ENCODE peak calls at places on chromosomes 2 and 18, in six cellular contexts. One of them, this sample, is unnamed.

GRCh38 chr18:24630346-24630880 is 170.0 kb downstream of the HRH4 start:
- DNase-seq in body of pancreas: no peak
- DNase-seq in K562: no peak
- DNase-seq in psoas muscle: no peak
- DNase-seq in breast epithelium: no peak
- DNase-seq in neural crest cell: no peak
- DNase-seq in this sample: no peak

GRCh38 chr2:23593396-23594078 is 208.6 kb downstream of the KLHL29 start:
- DNase-seq in body of pancreas: no peak
- DNase-seq in K562: no peak
- DNase-seq in psoas muscle: no peak
- DNase-seq in breast epithelium: peak
- DNase-seq in neural crest cell: no peak
- DNase-seq in this sample: no peak

GRCh38 chr2:96259497-96259921 is 6.3 kb downstream of the TMEM127 start:
- DNase-seq in body of pancreas: peak
- DNase-seq in K562: no peak
- DNase-seq in psoas muscle: peak
- DNase-seq in breast epithelium: no peak
- DNase-seq in neural crest cell: no peak
- DNase-seq in this sample: no peak

GRCh38 chr2:145344076-145344724 is 824.3 kb upstream of the ZEB2 start:
- DNase-seq in body of pancreas: no peak
- DNase-seq in K562: no peak
- DNase-seq in psoas muscle: no peak
- DNase-seq in breast epithelium: no peak
- DNase-seq in neural crest cell: no peak
- DNase-seq in this sample: no peak

GRCh38 chr18:58140366-58141325 is 96.6 kb downstream of the NEDD4L start:
- DNase-seq in body of pancreas: peak
- DNase-seq in K562: no peak
- DNase-seq in psoas muscle: no peak
- DNase-seq in breast epithelium: no peak
- DNase-seq in neural crest cell: no peak
- DNase-seq in this sample: no peak

GRCh38 chr2:197908940-197909339 is 104.5 kb downstream of the PLCL1 start:
- DNase-seq in body of pancreas: no peak
- DNase-seq in K562: no peak
- DNase-seq in psoas muscle: no peak
- DNase-seq in breast epithelium: no peak
- DNase-seq in neural crest cell: no peak
- DNase-seq in this sample: no peak

GRCh38 chr2:147525724-147526489 is 318.9 kb upstream of the ACVR2A start:
- DNase-seq in body of pancreas: peak
- DNase-seq in K562: no peak
- DNase-seq in psoas muscle: no peak
- DNase-seq in breast epithelium: no peak
- DNase-seq in neural crest cell: no peak
- DNase-seq in this sample: peak

GRCh38 chr2:241677392-241677791 is 9.2 kb downstream of the DTYMK start:
- DNase-seq in body of pancreas: no peak
- DNase-seq in K562: no peak
- DNase-seq in psoas muscle: no peak
- DNase-seq in breast epithelium: no peak
- DNase-seq in neural crest cell: no peak
- DNase-seq in this sample: no peak

GRCh38 chr2:240640939-240641338 is 15.7 kb downstream of the GPR35 start:
- DNase-seq in body of pancreas: peak
- DNase-seq in K562: peak
- DNase-seq in psoas muscle: no peak
- DNase-seq in breast epithelium: no peak
- DNase-seq in neural crest cell: peak
- DNase-seq in this sample: no peak

GRCh38 chr2:74369976-74370375 is 10.1 kb downstream of the DCTN1 start:
- DNase-seq in body of pancreas: no peak
- DNase-seq in K562: no peak
- DNase-seq in psoas muscle: no peak
- DNase-seq in breast epithelium: no peak
- DNase-seq in neural crest cell: no peak
- DNase-seq in this sample: no peak

GRCh38 chr2:240503848-240504247 is 53.9 kb downstream of the ANKMY1 start:
- DNase-seq in body of pancreas: no peak
- DNase-seq in K562: no peak
- DNase-seq in psoas muscle: no peak
- DNase-seq in breast epithelium: peak
- DNase-seq in neural crest cell: no peak
- DNase-seq in this sample: no peak

GRCh38 chr2:33411765-33412164 is 64.7 kb upstream of the RASGRP3 start:
- DNase-seq in body of pancreas: peak
- DNase-seq in K562: no peak
- DNase-seq in psoas muscle: no peak
- DNase-seq in breast epithelium: no peak
- DNase-seq in neural crest cell: no peak
- DNase-seq in this sample: no peak

GRCh38 chr2:231015462-231015861 is 19.5 kb downstream of the SPATA3 start:
- DNase-seq in body of pancreas: no peak
- DNase-seq in K562: no peak
- DNase-seq in psoas muscle: no peak
- DNase-seq in breast epithelium: no peak
- DNase-seq in neural crest cell: peak
- DNase-seq in this sample: no peak

GRCh38 chr2:25251461-25252273 is 83.3 kb upstream of the POMC start:
- DNase-seq in body of pancreas: peak
- DNase-seq in K562: peak
- DNase-seq in psoas muscle: peak
- DNase-seq in breast epithelium: no peak
- DNase-seq in neural crest cell: peak
- DNase-seq in this sample: peak

GRCh38 chr18:73458186-73458964 is 590.6 kb upstream of the NETO1 start:
- DNase-seq in body of pancreas: no peak
- DNase-seq in K562: no peak
- DNase-seq in psoas muscle: no peak
- DNase-seq in breast epithelium: no peak
- DNase-seq in neural crest cell: no peak
- DNase-seq in this sample: peak

GRCh38 chr2:101199153-101199810 is 48.1 kb upstream of the TBC1D8 start:
- DNase-seq in body of pancreas: no peak
- DNase-seq in K562: no peak
- DNase-seq in psoas muscle: no peak
- DNase-seq in breast epithelium: no peak
- DNase-seq in neural crest cell: no peak
- DNase-seq in this sample: peak

GRCh38 chr2:137838255-137839092 is 125.8 kb upstream of the HNMT start:
- DNase-seq in body of pancreas: peak
- DNase-seq in K562: peak
- DNase-seq in psoas muscle: no peak
- DNase-seq in breast epithelium: no peak
- DNase-seq in neural crest cell: no peak
- DNase-seq in this sample: peak

GRCh38 chr2:150188177-150188576 is 299.3 kb downstream of the RND3 start:
- DNase-seq in body of pancreas: no peak
- DNase-seq in K562: no peak
- DNase-seq in psoas muscle: no peak
- DNase-seq in breast epithelium: no peak
- DNase-seq in neural crest cell: no peak
- DNase-seq in this sample: no peak

GRCh38 chr2:215328066-215328465 is 16.2 kb downstream of the ATIC start:
- DNase-seq in body of pancreas: no peak
- DNase-seq in K562: no peak
- DNase-seq in psoas muscle: no peak
- DNase-seq in breast epithelium: no peak
- DNase-seq in neural crest cell: no peak
- DNase-seq in this sample: no peak
- TF ChIP-seq CTCF in body of pancreas: no peak
- TF ChIP-seq CTCF in K562: no peak
- TF ChIP-seq CTCF in psoas muscle: no peak
- TF ChIP-seq CTCF in breast epithelium: no peak
- TF ChIP-seq CTCF in neural crest cell: no peak
- TF ChIP-seq CTCF in this sample: no peak

GRCh38 chr2:200405599-200406298 is 99.3 kb downstream of the SPATS2L start:
- DNase-seq in body of pancreas: peak
- DNase-seq in K562: peak
- DNase-seq in psoas muscle: no peak
- DNase-seq in breast epithelium: no peak
- DNase-seq in neural crest cell: no peak
- DNase-seq in this sample: peak
- TF ChIP-seq CTCF in body of pancreas: no peak
- TF ChIP-seq CTCF in K562: no peak
- TF ChIP-seq CTCF in psoas muscle: no peak
- TF ChIP-seq CTCF in breast epithelium: no peak
- TF ChIP-seq CTCF in neural crest cell: no peak
- TF ChIP-seq CTCF in this sample: no peak

DNA sequence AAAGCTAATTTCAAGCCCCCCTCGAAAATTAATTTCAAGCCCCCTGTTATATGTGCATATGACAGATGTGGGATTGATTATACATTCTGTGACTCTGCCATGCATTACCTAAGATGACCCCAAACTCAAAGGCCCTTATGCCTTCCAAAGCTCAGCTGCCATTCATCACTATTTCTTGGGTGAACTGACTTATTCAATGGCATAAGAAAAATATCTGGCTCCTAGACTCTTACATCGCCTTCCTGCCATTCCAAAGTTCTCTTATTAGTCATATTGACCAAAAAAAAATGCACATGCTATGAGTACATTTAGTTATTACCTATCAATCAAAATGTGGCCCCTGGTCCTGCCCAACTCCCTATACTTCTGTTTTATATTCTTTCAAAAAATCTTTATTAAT is 291.8 kb upstream of the CHAC2 start:
- DNase-seq in body of pancreas: no peak
- DNase-seq in K562: no peak
- DNase-seq in psoas muscle: no peak
- DNase-seq in breast epithelium: no peak
- DNase-seq in neural crest cell: no peak
- DNase-seq in this sample: no peak
- TF ChIP-seq CTCF in body of pancreas: no peak
- TF ChIP-seq CTCF in K562: no peak
- TF ChIP-seq CTCF in psoas muscle: no peak
- TF ChIP-seq CTCF in breast epithelium: no peak
- TF ChIP-seq CTCF in neural crest cell: no peak
- TF ChIP-seq CTCF in this sample: no peak

GRCh38 chr2:12606472-12607000 is 110.2 kb upstream of the TRIB2 start:
- DNase-seq in body of pancreas: no peak
- DNase-seq in K562: no peak
- DNase-seq in psoas muscle: no peak
- DNase-seq in breast epithelium: no peak
- DNase-seq in neural crest cell: no peak
- DNase-seq in this sample: no peak
- TF ChIP-seq CTCF in body of pancreas: no peak
- TF ChIP-seq CTCF in K562: peak
- TF ChIP-seq CTCF in psoas muscle: no peak
- TF ChIP-seq CTCF in breast epithelium: no peak
- TF ChIP-seq CTCF in neural crest cell: peak
- TF ChIP-seq CTCF in this sample: no peak

GRCh38 chr2:65297544-65297943 is 69.9 kb downstream of the ACTR2 start:
- DNase-seq in body of pancreas: no peak
- DNase-seq in K562: no peak
- DNase-seq in psoas muscle: no peak
- DNase-seq in breast epithelium: no peak
- DNase-seq in neural crest cell: no peak
- DNase-seq in this sample: no peak

GRCh38 chr2:65300134-65300771 is 72.6 kb downstream of the ACTR2 start:
- DNase-seq in body of pancreas: peak
- DNase-seq in K562: no peak
- DNase-seq in psoas muscle: peak
- DNase-seq in breast epithelium: peak
- DNase-seq in neural crest cell: no peak
- DNase-seq in this sample: no peak

GRCh38 chr2:65296971-65297370 is 69.3 kb downstream of the ACTR2 start:
- DNase-seq in body of pancreas: no peak
- DNase-seq in K562: no peak
- DNase-seq in psoas muscle: no peak
- DNase-seq in breast epithelium: no peak
- DNase-seq in neural crest cell: no peak
- DNase-seq in this sample: no peak

GRCh38 chr2:65299246-65299645 is 71.6 kb downstream of the ACTR2 start:
- DNase-seq in body of pancreas: no peak
- DNase-seq in K562: peak
- DNase-seq in psoas muscle: no peak
- DNase-seq in breast epithelium: no peak
- DNase-seq in neural crest cell: no peak
- DNase-seq in this sample: peak

GRCh38 chr2:65298089-65298488 is 70.5 kb downstream of the ACTR2 start:
- DNase-seq in body of pancreas: no peak
- DNase-seq in K562: no peak
- DNase-seq in psoas muscle: no peak
- DNase-seq in breast epithelium: no peak
- DNase-seq in neural crest cell: no peak
- DNase-seq in this sample: no peak
- TF ChIP-seq CTCF in body of pancreas: no peak
- TF ChIP-seq CTCF in K562: no peak
- TF ChIP-seq CTCF in psoas muscle: no peak
- TF ChIP-seq CTCF in breast epithelium: no peak
- TF ChIP-seq CTCF in neural crest cell: no peak
- TF ChIP-seq CTCF in this sample: no peak

GRCh38 chr2:232999354-232999753 is 13.7 kb downstream of the NGEF start:
- DNase-seq in body of pancreas: no peak
- DNase-seq in K562: no peak
- DNase-seq in psoas muscle: no peak
- DNase-seq in breast epithelium: peak
- DNase-seq in neural crest cell: no peak
- DNase-seq in this sample: peak
- TF ChIP-seq CTCF in body of pancreas: no peak
- TF ChIP-seq CTCF in K562: no peak
- TF ChIP-seq CTCF in psoas muscle: no peak
- TF ChIP-seq CTCF in breast epithelium: no peak
- TF ChIP-seq CTCF in neural crest cell: no peak
- TF ChIP-seq CTCF in this sample: no peak

GRCh38 chr2:203097735-203098134 is 83.1 kb downstream of the NBEAL1 start:
- DNase-seq in body of pancreas: no peak
- DNase-seq in K562: no peak
- DNase-seq in psoas muscle: no peak
- DNase-seq in breast epithelium: no peak
- DNase-seq in neural crest cell: no peak
- DNase-seq in this sample: peak
- TF ChIP-seq CTCF in body of pancreas: no peak
- TF ChIP-seq CTCF in K562: no peak
- TF ChIP-seq CTCF in psoas muscle: peak
- TF ChIP-seq CTCF in breast epithelium: no peak
- TF ChIP-seq CTCF in neural crest cell: peak
- TF ChIP-seq CTCF in this sample: peak

GRCh38 chr2:238433300-238433915 is 6.7 kb downstream of the ASB1 start:
- DNase-seq in body of pancreas: no peak
- DNase-seq in K562: no peak
- DNase-seq in psoas muscle: no peak
- DNase-seq in breast epithelium: no peak
- DNase-seq in neural crest cell: no peak
- DNase-seq in this sample: no peak
- TF ChIP-seq CTCF in body of pancreas: no peak
- TF ChIP-seq CTCF in K562: no peak
- TF ChIP-seq CTCF in psoas muscle: no peak
- TF ChIP-seq CTCF in breast epithelium: no peak
- TF ChIP-seq CTCF in neural crest cell: no peak
- TF ChIP-seq CTCF in this sample: no peak

This sample was measured in epithelial cell of esophagus.